ENCODE peak calls at places on chromosomes 2 and 18, in seven cellular contexts. One of them, this sample, is unnamed.

GRCh38 chr2:189153608-189154007 is 26.0 kb downstream of the COL5A2 start:
- DNase-seq in posterior vena cava: no peak
- DNase-seq in psoas muscle: no peak
- DNase-seq in activated CD8-positive, alpha-beta memory T cell treated with anti-CD3 and anti-CD28 coated beads, Interleukin-2, amount 50 U/mL, for 4 hours: no peak
- DNase-seq in H4: no peak
- DNase-seq in stimulated activated CD4-positive, alpha-beta T cell treated with anti-CD3 and anti-CD28 coated beads, Interleukin-1b, Interleukin-23, amount 100 ng/mL, for 48 hours: no peak
- DNase-seq in left ventricle myocardium inferior: no peak
- DNase-seq in this sample: no peak

GRCh38 chr2:36707050-36707449 is 10.5 kb downstream of the VIT start:
- DNase-seq in posterior vena cava: no peak
- DNase-seq in psoas muscle: peak
- DNase-seq in activated CD8-positive, alpha-beta memory T cell treated with anti-CD3 and anti-CD28 coated beads, Interleukin-2, amount 50 U/mL, for 4 hours: no peak
- DNase-seq in H4: peak
- DNase-seq in stimulated activated CD4-positive, alpha-beta T cell treated with anti-CD3 and anti-CD28 coated beads, Interleukin-1b, Interleukin-23, amount 100 ng/mL, for 48 hours: no peak
- DNase-seq in left ventricle myocardium inferior: no peak
- DNase-seq in this sample: no peak

GRCh38 chr2:231602874-231603467 is 10.3 kb downstream of the TEX44 start:
- DNase-seq in posterior vena cava: no peak
- DNase-seq in psoas muscle: no peak
- DNase-seq in activated CD8-positive, alpha-beta memory T cell treated with anti-CD3 and anti-CD28 coated beads, Interleukin-2, amount 50 U/mL, for 4 hours: no peak
- DNase-seq in H4: no peak
- DNase-seq in stimulated activated CD4-positive, alpha-beta T cell treated with anti-CD3 and anti-CD28 coated beads, Interleukin-1b, Interleukin-23, amount 100 ng/mL, for 48 hours: no peak
- DNase-seq in left ventricle myocardium inferior: peak
- DNase-seq in this sample: no peak

GRCh38 chr2:197877038-197877437 is 72.6 kb downstream of the PLCL1 start:
- DNase-seq in posterior vena cava: no peak
- DNase-seq in psoas muscle: no peak
- DNase-seq in activated CD8-positive, alpha-beta memory T cell treated with anti-CD3 and anti-CD28 coated beads, Interleukin-2, amount 50 U/mL, for 4 hours: no peak
- DNase-seq in H4: no peak
- DNase-seq in stimulated activated CD4-positive, alpha-beta T cell treated with anti-CD3 and anti-CD28 coated beads, Interleukin-1b, Interleukin-23, amount 100 ng/mL, for 48 hours: no peak
- DNase-seq in left ventricle myocardium inferior: no peak
- DNase-seq in this sample: no peak

GRCh38 chr2:225937625-225938024 is 538.1 kb downstream of the NYAP2 start:
- DNase-seq in posterior vena cava: no peak
- DNase-seq in psoas muscle: no peak
- DNase-seq in activated CD8-positive, alpha-beta memory T cell treated with anti-CD3 and anti-CD28 coated beads, Interleukin-2, amount 50 U/mL, for 4 hours: no peak
- DNase-seq in H4: no peak
- DNase-seq in stimulated activated CD4-positive, alpha-beta T cell treated with anti-CD3 and anti-CD28 coated beads, Interleukin-1b, Interleukin-23, amount 100 ng/mL, for 48 hours: no peak
- DNase-seq in left ventricle myocardium inferior: no peak
- DNase-seq in this sample: no peak

GRCh38 chr2:160940699-160941098 is 219.5 kb upstream of the TANK start:
- DNase-seq in posterior vena cava: no peak
- DNase-seq in psoas muscle: no peak
- DNase-seq in activated CD8-positive, alpha-beta memory T cell treated with anti-CD3 and anti-CD28 coated beads, Interleukin-2, amount 50 U/mL, for 4 hours: no peak
- DNase-seq in H4: no peak
- DNase-seq in stimulated activated CD4-positive, alpha-beta T cell treated with anti-CD3 and anti-CD28 coated beads, Interleukin-1b, Interleukin-23, amount 100 ng/mL, for 48 hours: no peak
- DNase-seq in left ventricle myocardium inferior: no peak
- DNase-seq in this sample: no peak

GRCh38 chr2:26164641-26165211 is 8.2 kb upstream of the GAREM2 start:
- DNase-seq in posterior vena cava: peak
- DNase-seq in psoas muscle: no peak
- DNase-seq in activated CD8-positive, alpha-beta memory T cell treated with anti-CD3 and anti-CD28 coated beads, Interleukin-2, amount 50 U/mL, for 4 hours: no peak
- DNase-seq in H4: no peak
- DNase-seq in stimulated activated CD4-positive, alpha-beta T cell treated with anti-CD3 and anti-CD28 coated beads, Interleukin-1b, Interleukin-23, amount 100 ng/mL, for 48 hours: no peak
- DNase-seq in left ventricle myocardium inferior: no peak
- DNase-seq in this sample: no peak

GRCh38 chr18:70195852-70196434 is 9.5 kb downstream of the RTTN start:
- DNase-seq in posterior vena cava: no peak
- DNase-seq in psoas muscle: no peak
- DNase-seq in activated CD8-positive, alpha-beta memory T cell treated with anti-CD3 and anti-CD28 coated beads, Interleukin-2, amount 50 U/mL, for 4 hours: no peak
- DNase-seq in H4: peak
- DNase-seq in stimulated activated CD4-positive, alpha-beta T cell treated with anti-CD3 and anti-CD28 coated beads, Interleukin-1b, Interleukin-23, amount 100 ng/mL, for 48 hours: no peak
- DNase-seq in left ventricle myocardium inferior: no peak
- DNase-seq in this sample: no peak

GRCh38 chr2:118202707-118203303 is 114.5 kb downstream of the INSIG2 start:
- DNase-seq in posterior vena cava: no peak
- DNase-seq in psoas muscle: peak
- DNase-seq in activated CD8-positive, alpha-beta memory T cell treated with anti-CD3 and anti-CD28 coated beads, Interleukin-2, amount 50 U/mL, for 4 hours: peak
- DNase-seq in H4: peak
- DNase-seq in stimulated activated CD4-positive, alpha-beta T cell treated with anti-CD3 and anti-CD28 coated beads, Interleukin-1b, Interleukin-23, amount 100 ng/mL, for 48 hours: peak
- DNase-seq in left ventricle myocardium inferior: no peak
- DNase-seq in this sample: peak

GRCh38 chr2:24124003-24124585 is 825 bp downstream of the FAM228B start:
- DNase-seq in posterior vena cava: no peak
- DNase-seq in psoas muscle: no peak
- DNase-seq in activated CD8-positive, alpha-beta memory T cell treated with anti-CD3 and anti-CD28 coated beads, Interleukin-2, amount 50 U/mL, for 4 hours: no peak
- DNase-seq in H4: no peak
- DNase-seq in stimulated activated CD4-positive, alpha-beta T cell treated with anti-CD3 and anti-CD28 coated beads, Interleukin-1b, Interleukin-23, amount 100 ng/mL, for 48 hours: no peak
- DNase-seq in left ventricle myocardium inferior: no peak
- DNase-seq in this sample: peak

GRCh38 chr2:199288424-199288823 is 169.3 kb downstream of the SATB2 start:
- DNase-seq in posterior vena cava: no peak
- DNase-seq in psoas muscle: no peak
- DNase-seq in activated CD8-positive, alpha-beta memory T cell treated with anti-CD3 and anti-CD28 coated beads, Interleukin-2, amount 50 U/mL, for 4 hours: no peak
- DNase-seq in H4: no peak
- DNase-seq in stimulated activated CD4-positive, alpha-beta T cell treated with anti-CD3 and anti-CD28 coated beads, Interleukin-1b, Interleukin-23, amount 100 ng/mL, for 48 hours: no peak
- DNase-seq in left ventricle myocardium inferior: no peak
- DNase-seq in this sample: no peak

GRCh38 chr18:44325903-44326650 is 354.6 kb upstream of the SETBP1 start:
- DNase-seq in posterior vena cava: no peak
- DNase-seq in psoas muscle: peak
- DNase-seq in activated CD8-positive, alpha-beta memory T cell treated with anti-CD3 and anti-CD28 coated beads, Interleukin-2, amount 50 U/mL, for 4 hours: no peak
- DNase-seq in H4: peak
- DNase-seq in stimulated activated CD4-positive, alpha-beta T cell treated with anti-CD3 and anti-CD28 coated beads, Interleukin-1b, Interleukin-23, amount 100 ng/mL, for 48 hours: peak
- DNase-seq in left ventricle myocardium inferior: peak
- DNase-seq in this sample: peak

GRCh38 chr2:108949316-108950299 is 39.4 kb downstream of the EDAR start:
- DNase-seq in posterior vena cava: no peak
- DNase-seq in psoas muscle: no peak
- DNase-seq in activated CD8-positive, alpha-beta memory T cell treated with anti-CD3 and anti-CD28 coated beads, Interleukin-2, amount 50 U/mL, for 4 hours: no peak
- DNase-seq in H4: no peak
- DNase-seq in stimulated activated CD4-positive, alpha-beta T cell treated with anti-CD3 and anti-CD28 coated beads, Interleukin-1b, Interleukin-23, amount 100 ng/mL, for 48 hours: no peak
- DNase-seq in left ventricle myocardium inferior: no peak
- DNase-seq in this sample: no peak

GRCh38 chr18:23484783-23485182 is 18.5 kb upstream of the RMC1 start:
- DNase-seq in posterior vena cava: no peak
- DNase-seq in psoas muscle: no peak
- DNase-seq in activated CD8-positive, alpha-beta memory T cell treated with anti-CD3 and anti-CD28 coated beads, Interleukin-2, amount 50 U/mL, for 4 hours: no peak
- DNase-seq in H4: no peak
- DNase-seq in stimulated activated CD4-positive, alpha-beta T cell treated with anti-CD3 and anti-CD28 coated beads, Interleukin-1b, Interleukin-23, amount 100 ng/mL, for 48 hours: no peak
- DNase-seq in left ventricle myocardium inferior: no peak
- DNase-seq in this sample: no peak

GRCh38 chr2:96325038-96325883 is at the start of gene ITPRIPL1:
- DNase-seq in posterior vena cava: no peak
- DNase-seq in psoas muscle: no peak
- DNase-seq in activated CD8-positive, alpha-beta memory T cell treated with anti-CD3 and anti-CD28 coated beads, Interleukin-2, amount 50 U/mL, for 4 hours: peak
- DNase-seq in H4: no peak
- DNase-seq in stimulated activated CD4-positive, alpha-beta T cell treated with anti-CD3 and anti-CD28 coated beads, Interleukin-1b, Interleukin-23, amount 100 ng/mL, for 48 hours: peak
- DNase-seq in left ventricle myocardium inferior: no peak
- DNase-seq in this sample: no peak

GRCh38 chr18:74806700-74807416 is 209.2 kb downstream of the ZNF407 start:
- DNase-seq in posterior vena cava: no peak
- DNase-seq in psoas muscle: no peak
- DNase-seq in activated CD8-positive, alpha-beta memory T cell treated with anti-CD3 and anti-CD28 coated beads, Interleukin-2, amount 50 U/mL, for 4 hours: no peak
- DNase-seq in H4: peak
- DNase-seq in stimulated activated CD4-positive, alpha-beta T cell treated with anti-CD3 and anti-CD28 coated beads, Interleukin-1b, Interleukin-23, amount 100 ng/mL, for 48 hours: no peak
- DNase-seq in left ventricle myocardium inferior: no peak
- DNase-seq in this sample: no peak

GRCh38 chr18:13218376-13219011 is at the start of gene LDLRAD4:
- DNase-seq in posterior vena cava: peak
- DNase-seq in psoas muscle: peak
- DNase-seq in activated CD8-positive, alpha-beta memory T cell treated with anti-CD3 and anti-CD28 coated beads, Interleukin-2, amount 50 U/mL, for 4 hours: peak
- DNase-seq in H4: no peak
- DNase-seq in stimulated activated CD4-positive, alpha-beta T cell treated with anti-CD3 and anti-CD28 coated beads, Interleukin-1b, Interleukin-23, amount 100 ng/mL, for 48 hours: peak
- DNase-seq in left ventricle myocardium inferior: peak
- DNase-seq in this sample: no peak

GRCh38 chr2:19122220-19122619 is 236.2 kb downstream of the OSR1 start:
- DNase-seq in posterior vena cava: no peak
- DNase-seq in psoas muscle: no peak
- DNase-seq in activated CD8-positive, alpha-beta memory T cell treated with anti-CD3 and anti-CD28 coated beads, Interleukin-2, amount 50 U/mL, for 4 hours: no peak
- DNase-seq in H4: no peak
- DNase-seq in stimulated activated CD4-positive, alpha-beta T cell treated with anti-CD3 and anti-CD28 coated beads, Interleukin-1b, Interleukin-23, amount 100 ng/mL, for 48 hours: no peak
- DNase-seq in left ventricle myocardium inferior: no peak
- DNase-seq in this sample: no peak

GRCh38 chr2:44836174-44836573 is 105.3 kb upstream of the SIX3 start:
- DNase-seq in posterior vena cava: no peak
- DNase-seq in psoas muscle: no peak
- DNase-seq in activated CD8-positive, alpha-beta memory T cell treated with anti-CD3 and anti-CD28 coated beads, Interleukin-2, amount 50 U/mL, for 4 hours: no peak
- DNase-seq in H4: no peak
- DNase-seq in stimulated activated CD4-positive, alpha-beta T cell treated with anti-CD3 and anti-CD28 coated beads, Interleukin-1b, Interleukin-23, amount 100 ng/mL, for 48 hours: peak
- DNase-seq in left ventricle myocardium inferior: no peak
- DNase-seq in this sample: no peak

GRCh38 chr2:15677141-15677911 is 85.7 kb downstream of the DDX1 start:
- DNase-seq in posterior vena cava: peak
- DNase-seq in psoas muscle: no peak
- DNase-seq in activated CD8-positive, alpha-beta memory T cell treated with anti-CD3 and anti-CD28 coated beads, Interleukin-2, amount 50 U/mL, for 4 hours: no peak
- DNase-seq in H4: no peak
- DNase-seq in stimulated activated CD4-positive, alpha-beta T cell treated with anti-CD3 and anti-CD28 coated beads, Interleukin-1b, Interleukin-23, amount 100 ng/mL, for 48 hours: no peak
- DNase-seq in left ventricle myocardium inferior: no peak
- DNase-seq in this sample: no peak

GRCh38 chr2:226680674-226681073 is 118.9 kb downstream of the IRS1 start:
- DNase-seq in posterior vena cava: no peak
- DNase-seq in psoas muscle: no peak
- DNase-seq in activated CD8-positive, alpha-beta memory T cell treated with anti-CD3 and anti-CD28 coated beads, Interleukin-2, amount 50 U/mL, for 4 hours: no peak
- DNase-seq in H4: no peak
- DNase-seq in stimulated activated CD4-positive, alpha-beta T cell treated with anti-CD3 and anti-CD28 coated beads, Interleukin-1b, Interleukin-23, amount 100 ng/mL, for 48 hours: no peak
- DNase-seq in left ventricle myocardium inferior: no peak
- DNase-seq in this sample: no peak

GRCh38 chr18:77132369-77133050 is at the start of gene MBP:
- DNase-seq in posterior vena cava: peak
- DNase-seq in psoas muscle: peak
- DNase-seq in activated CD8-positive, alpha-beta memory T cell treated with anti-CD3 and anti-CD28 coated beads, Interleukin-2, amount 50 U/mL, for 4 hours: peak
- DNase-seq in H4: no peak
- DNase-seq in stimulated activated CD4-positive, alpha-beta T cell treated with anti-CD3 and anti-CD28 coated beads, Interleukin-1b, Interleukin-23, amount 100 ng/mL, for 48 hours: peak
- DNase-seq in left ventricle myocardium inferior: peak
- DNase-seq in this sample: no peak

GRCh38 chr18:3620146-3621119 is 170.5 kb downstream of the TGIF1 start:
- DNase-seq in posterior vena cava: no peak
- DNase-seq in psoas muscle: no peak
- DNase-seq in activated CD8-positive, alpha-beta memory T cell treated with anti-CD3 and anti-CD28 coated beads, Interleukin-2, amount 50 U/mL, for 4 hours: no peak
- DNase-seq in H4: no peak
- DNase-seq in stimulated activated CD4-positive, alpha-beta T cell treated with anti-CD3 and anti-CD28 coated beads, Interleukin-1b, Interleukin-23, amount 100 ng/mL, for 48 hours: no peak
- DNase-seq in left ventricle myocardium inferior: no peak
- DNase-seq in this sample: no peak

GRCh38 chr18:27995770-27996502 is 181.0 kb downstream of the CDH2 start:
- DNase-seq in posterior vena cava: no peak
- DNase-seq in psoas muscle: no peak
- DNase-seq in activated CD8-positive, alpha-beta memory T cell treated with anti-CD3 and anti-CD28 coated beads, Interleukin-2, amount 50 U/mL, for 4 hours: no peak
- DNase-seq in H4: no peak
- DNase-seq in stimulated activated CD4-positive, alpha-beta T cell treated with anti-CD3 and anti-CD28 coated beads, Interleukin-1b, Interleukin-23, amount 100 ng/mL, for 48 hours: no peak
- DNase-seq in left ventricle myocardium inferior: no peak
- DNase-seq in this sample: no peak

GRCh38 chr2:17979707-17980106 is 101.2 kb downstream of the KCNS3 start:
- DNase-seq in posterior vena cava: no peak
- DNase-seq in psoas muscle: no peak
- DNase-seq in activated CD8-positive, alpha-beta memory T cell treated with anti-CD3 and anti-CD28 coated beads, Interleukin-2, amount 50 U/mL, for 4 hours: no peak
- DNase-seq in H4: no peak
- DNase-seq in stimulated activated CD4-positive, alpha-beta T cell treated with anti-CD3 and anti-CD28 coated beads, Interleukin-1b, Interleukin-23, amount 100 ng/mL, for 48 hours: no peak
- DNase-seq in left ventricle myocardium inferior: no peak
- DNase-seq in this sample: no peak

GRCh38 chr2:68901199-68901515 is 30.0 kb upstream of the BMP10 start:
- DNase-seq in posterior vena cava: no peak
- DNase-seq in psoas muscle: no peak
- DNase-seq in activated CD8-positive, alpha-beta memory T cell treated with anti-CD3 and anti-CD28 coated beads, Interleukin-2, amount 50 U/mL, for 4 hours: no peak
- DNase-seq in H4: no peak
- DNase-seq in stimulated activated CD4-positive, alpha-beta T cell treated with anti-CD3 and anti-CD28 coated beads, Interleukin-1b, Interleukin-23, amount 100 ng/mL, for 48 hours: no peak
- DNase-seq in left ventricle myocardium inferior: no peak
- DNase-seq in this sample: no peak

GRCh38 chr2:68238955-68239822 is 13.1 kb downstream of the PPP3R1 start:
- DNase-seq in posterior vena cava: no peak
- DNase-seq in psoas muscle: no peak
- DNase-seq in activated CD8-positive, alpha-beta memory T cell treated with anti-CD3 and anti-CD28 coated beads, Interleukin-2, amount 50 U/mL, for 4 hours: no peak
- DNase-seq in H4: no peak
- DNase-seq in stimulated activated CD4-positive, alpha-beta T cell treated with anti-CD3 and anti-CD28 coated beads, Interleukin-1b, Interleukin-23, amount 100 ng/mL, for 48 hours: no peak
- DNase-seq in left ventricle myocardium inferior: no peak
- DNase-seq in this sample: no peak

GRCh38 chr18:9638886-9639285 is 24.5 kb upstream of the PPP4R1 start:
- DNase-seq in posterior vena cava: no peak
- DNase-seq in psoas muscle: no peak
- DNase-seq in activated CD8-positive, alpha-beta memory T cell treated with anti-CD3 and anti-CD28 coated beads, Interleukin-2, amount 50 U/mL, for 4 hours: no peak
- DNase-seq in H4: no peak
- DNase-seq in stimulated activated CD4-positive, alpha-beta T cell treated with anti-CD3 and anti-CD28 coated beads, Interleukin-1b, Interleukin-23, amount 100 ng/mL, for 48 hours: no peak
- DNase-seq in left ventricle myocardium inferior: no peak
- DNase-seq in this sample: no peak

GRCh38 chr18:32349728-32350395 is 120.8 kb downstream of the GAREM1 start:
- DNase-seq in posterior vena cava: no peak
- DNase-seq in psoas muscle: no peak
- DNase-seq in activated CD8-positive, alpha-beta memory T cell treated with anti-CD3 and anti-CD28 coated beads, Interleukin-2, amount 50 U/mL, for 4 hours: no peak
- DNase-seq in H4: peak
- DNase-seq in stimulated activated CD4-positive, alpha-beta T cell treated with anti-CD3 and anti-CD28 coated beads, Interleukin-1b, Interleukin-23, amount 100 ng/mL, for 48 hours: no peak
- DNase-seq in left ventricle myocardium inferior: peak
- DNase-seq in this sample: peak